ENCODE peak calls at places on chromosomes 1 and 21, in six cellular contexts. V is IMR-90, Y is H9, H is mesendoderm, R is mesenchymal stem cell, O is neuronal stem cell. P is an unnamed sample.

GRCh38 chr1:22231995-22232690 is 89.2 kb upstream of the WNT4 start:
- DNase-seq in V (no peak), Y (no peak), H (no peak), R (no peak), O (no peak), P (no peak)

GRCh38 chr1:201795066-201795465 is 33.9 kb upstream of the IPO9 start:
- DNase-seq in V (no peak), Y (no peak), H (peak; percentile 45), R (peak; percentile 53), O (no peak), P (no peak)

GRCh38 chr1:66315675-66316074 is 218.3 kb upstream of the SGIP1 start:
- DNase-seq in V (peak; percentile 27), Y (no peak), H (peak; percentile 43), R (no peak), O (no peak), P (peak; percentile 36)

GRCh38 chr21:17777321-17777720 is 41.8 kb downstream of the C21orf91 start:
- DNase-seq in V (no peak), Y (no peak), H (no peak), R (peak; percentile 24), O (no peak), P (peak; percentile 90)

GRCh38 chr1:234643850-234644134 is 33.8 kb upstream of the IRF2BP2 start:
- DNase-seq in V (no peak), Y (no peak), H (no peak), R (no peak), O (no peak), P (no peak)

GRCh38 chr1:199160521-199161318 is 521.9 kb downstream of the PTPRC start:
- DNase-seq in V (no peak), Y (no peak), H (no peak), R (no peak), O (no peak), P (no peak)

GRCh38 chr1:184210048-184210447 is 158.5 kb downstream of the TSEN15 start:
- DNase-seq in V (peak; percentile 42), Y (no peak), H (no peak), R (peak; percentile 91), O (no peak), P (no peak)

GRCh38 chr1:16122361-16122881 is 33.4 kb downstream of the EPHA2 start:
- DNase-seq in V (peak; percentile 44), Y (peak; percentile 59), H (peak; percentile 92), R (peak; percentile 20), O (no peak), P (peak; percentile 23)

GRCh38 chr21:45975017-45975595 is 6.5 kb upstream of the COL6A1 start:
- DNase-seq in V (peak; percentile 43), Y (peak; percentile 69), H (peak; percentile 87), R (peak; percentile 90), O (no peak), P (no peak)

GRCh38 chr21:45376459-45377324 is 28.3 kb upstream of the COL18A1 start:
- DNase-seq in V (no peak), Y (no peak), H (no peak), R (peak; percentile 50), O (no peak), P (no peak)

GRCh38 chr1:78061825-78062523 is 16.2 kb downstream of the GIPC2 start:
- DNase-seq in V (peak; percentile 94), Y (no peak), H (no peak), R (no peak), O (no peak), P (no peak)

GRCh38 chr1:199463521-199464127 is 563.9 kb upstream of the NR5A2 start:
- DNase-seq in V (peak; percentile 82), Y (peak; percentile 69), H (peak; percentile 85), R (peak; percentile 86), O (peak; percentile 42), P (peak; percentile 72)

GRCh38 chr1:1073743-1074587 is at the start of gene RNF223:
- DNase-seq in V (no peak), Y (no peak), H (no peak), R (no peak), O (no peak), P (peak; percentile 98)

GRCh38 chr1:201842472-201843020 is 13.6 kb downstream of the IPO9 start:
- DNase-seq in V (no peak), Y (no peak), H (peak; percentile 15), R (no peak), O (no peak), P (no peak)

GRCh38 chr1:201551877-201552731 is 13.2 kb downstream of the NAV1 start:
- DNase-seq in V (peak; percentile 93), Y (no peak), H (no peak), R (peak; percentile 93), O (no peak), P (peak; percentile 41)

GRCh38 chr21:38824124-38824822 is 18.5 kb downstream of the ETS2 start:
- DNase-seq in V (peak; percentile 90), Y (no peak), H (no peak), R (peak; percentile 98), O (no peak), P (peak; percentile 31)

GRCh38 chr1:237672748-237673147 is 218.0 kb downstream of the ZP4 start:
- DNase-seq in V (no peak), Y (no peak), H (peak; percentile 44), R (no peak), O (no peak), P (no peak)

GRCh38 chr1:107934573-107934972 is 30.4 kb downstream of the VAV3 start:
- DNase-seq in V (no peak), Y (no peak), H (no peak), R (no peak), O (no peak), P (no peak)

GRCh38 chr21:27532081-27532480 is 565.2 kb upstream of the ADAMTS5 start:
- DNase-seq in V (peak; percentile 63), Y (no peak), H (no peak), R (peak; percentile 57), O (no peak), P (no peak)

DNA sequence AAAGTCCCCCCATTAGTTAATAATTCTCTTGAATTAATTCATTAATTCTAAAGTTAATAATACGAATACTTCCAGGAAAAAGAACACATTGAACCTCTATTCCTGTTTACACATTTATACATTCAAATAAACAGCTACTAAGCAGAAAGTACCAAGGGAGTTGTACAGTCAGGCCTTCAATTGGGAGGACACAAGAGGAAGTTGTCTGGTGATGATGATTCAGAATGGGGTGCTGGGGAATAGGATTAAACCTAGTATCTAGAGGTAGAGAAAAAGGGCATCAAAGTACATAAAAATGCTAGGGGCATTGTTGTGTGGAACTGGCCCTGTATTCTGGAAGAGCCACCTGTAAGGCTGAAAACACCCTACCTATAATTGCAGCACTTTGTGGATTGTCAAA is 71.7 kb upstream of the MROH9 start:
- DNase-seq in V (no peak), Y (no peak), H (no peak), R (no peak), O (no peak), P (no peak)
- H3K79me1 ChIP-seq in V (no peaks in the 10 kb centered on the region), Y (no peaks in the 10 kb centered on the region), H (no peaks in the 10 kb centered on the region), R (no peaks in the 10 kb centered on the region), O (no peaks in the 10 kb centered on the region), P (no peaks in the 10 kb centered on the region)

GRCh38 chr1:19479351-19480120 is 5.8 kb downstream of the CAPZB start:
- DNase-seq in V (no peak), Y (no peak), H (no peak), R (no peak), O (no peak), P (no peak)

GRCh38 chr1:19480282-19480681 is 5.1 kb downstream of the CAPZB start:
- DNase-seq in V (no peak), Y (no peak), H (no peak), R (no peak), O (no peak), P (no peak)

GRCh38 chr1:19477284-19478240 is 7.8 kb downstream of the CAPZB start:
- DNase-seq in V (no peak), Y (no peak), H (no peak), R (peak; percentile 41), O (no peak), P (no peak)

GRCh38 chr1:19481826-19482398 is 3.4 kb downstream of the CAPZB start:
- DNase-seq in V (no peak), Y (peak; percentile 70), H (no peak), R (no peak), O (no peak), P (no peak)

GRCh38 chr1:19478241-19478780 is 7.0 kb downstream of the CAPZB start:
- DNase-seq in V (no peak), Y (no peak), H (no peak), R (no peak), O (no peak), P (no peak)
- H3K79me1 ChIP-seq in V (peaks cover 6% of the 10 kb centered on the region), Y (peaks cover 11% of the 10 kb centered on the region), H (peaks cover 37% of the 10 kb centered on the region), R (no peaks in the 10 kb centered on the region), O (peaks cover 16% of the 10 kb centered on the region), P (no peaks in the 10 kb centered on the region)

GRCh38 chr1:19472174-19472573 is 13.2 kb downstream of the CAPZB start:
- DNase-seq in V (no peak), Y (no peak), H (no peak), R (no peak), O (no peak), P (peak; percentile 76)

GRCh38 chr1:19473119-19473518 is 12.2 kb downstream of the CAPZB start:
- DNase-seq in V (no peak), Y (no peak), H (no peak), R (no peak), O (no peak), P (no peak)

DNA sequence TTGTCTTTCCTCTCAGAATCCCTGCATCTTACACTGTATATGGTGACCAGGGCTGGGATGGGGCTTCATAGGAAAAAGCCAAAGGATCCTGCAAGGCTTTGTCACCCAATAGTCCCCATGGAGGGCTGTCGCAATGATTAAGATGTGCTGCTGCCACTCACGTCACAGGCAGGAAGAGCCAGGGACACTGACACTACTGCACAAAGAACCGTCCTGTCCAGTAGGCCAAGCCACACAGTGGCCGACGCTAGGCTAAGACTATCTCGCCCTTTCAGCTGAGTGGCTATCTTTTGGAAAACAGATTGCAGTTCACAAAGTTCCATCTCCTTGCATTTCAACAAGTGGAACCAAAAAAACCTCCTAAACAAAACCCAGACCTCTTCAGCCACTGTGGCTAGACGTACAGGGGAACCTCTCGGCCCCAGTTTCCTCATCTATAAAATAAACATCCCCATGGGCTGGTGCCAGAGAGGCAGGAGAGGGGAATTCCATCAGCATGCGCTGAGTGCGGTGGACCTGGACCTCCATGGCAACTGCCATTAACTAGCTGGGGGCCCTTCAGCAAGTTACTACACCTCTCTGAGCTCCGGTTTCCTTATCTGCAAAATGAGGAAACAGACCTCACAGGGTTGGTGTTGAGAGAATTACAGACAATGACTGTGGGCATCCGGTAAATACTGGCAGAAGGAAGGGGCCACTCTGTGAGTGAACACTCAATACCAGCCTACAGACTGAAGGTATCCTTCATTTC is 8.7 kb downstream of the CAPZB start:
- DNase-seq in V (peak; percentile 79), Y (no peak), H (no peak), R (peak; percentile 90), O (no peak), P (no peak)
- H3K79me1 ChIP-seq in V (peaks cover 9% of the 10 kb centered on the region), Y (peaks cover 10% of the 10 kb centered on the region), H (peaks cover 32% of the 10 kb centered on the region), R (no peaks in the 10 kb centered on the region), O (peaks cover 15% of the 10 kb centered on the region), P (no peaks in the 10 kb centered on the region)

DNA sequence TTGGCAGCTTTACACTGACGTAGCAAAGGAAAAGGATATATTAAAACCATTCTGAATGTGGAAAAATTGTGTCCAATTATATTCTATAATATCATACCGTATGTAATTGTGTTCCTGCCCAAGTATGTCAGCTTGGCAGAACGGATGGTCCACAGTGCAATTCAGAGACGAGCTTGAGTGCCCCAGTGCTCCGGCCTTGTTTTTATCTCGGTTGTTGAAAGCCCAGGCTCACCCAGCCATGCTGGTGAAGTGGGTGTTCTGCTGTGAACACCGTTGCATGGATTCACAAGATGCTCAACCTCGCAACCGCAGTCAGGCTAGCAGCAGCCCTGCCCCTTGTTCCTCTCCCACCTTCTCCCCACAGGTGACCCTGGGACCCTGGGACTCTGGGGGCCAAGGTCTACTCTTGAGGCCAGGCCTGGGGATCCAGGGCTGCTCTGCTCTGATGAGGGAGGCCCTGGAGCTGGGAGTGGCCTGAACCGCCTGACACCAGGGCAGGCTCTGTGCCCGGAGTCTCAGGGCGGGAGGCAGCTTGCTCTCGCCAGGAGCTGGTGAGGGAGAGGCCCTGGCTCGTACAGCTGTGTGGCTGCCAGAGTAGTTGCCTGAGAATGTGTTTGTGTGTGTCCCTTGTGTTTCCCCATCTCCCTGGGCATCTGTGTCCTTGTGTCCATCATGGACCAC is 11.2 kb downstream of the PTPRF start:
- DNase-seq in V (no peak), Y (no peak), H (no peak), R (no peak), O (no peak), P (no peak)
- H3K79me1 ChIP-seq in V (peaks cover 58% of the 10 kb centered on the region), Y (no peaks in the 10 kb centered on the region), H (peaks cover 42% of the 10 kb centered on the region), R (peaks cover 30% of the 10 kb centered on the region), O (peaks cover 19% of the 10 kb centered on the region), P (peaks cover 20% of the 10 kb centered on the region)